ENCODE peak calls at places on chromosomes 6 and 20, in eight cellular contexts. H is posterior vena cava; B is progenitor cell of endocrine pancreas; M is germinal center; L is heart left ventricle; Y is activated naive CD8-positive, alpha-beta T cell treated with anti-CD3 and anti-CD28 coated beads, Interleukin-2, amount 50 U/mL, for 24 hours; E is T-cell; P is T-helper 1 cell. G is an unnamed sample.
A peak's percentile ranks its signal among the peaks of the same experiment; 100 is the strongest.

GRCh38 chr20:33132858-33133615 is 34.9 kb upstream of the BPIFA2 start:
- DNase-seq in H (no peak), B (no peak), M (no peak), L (no peak), Y (no peak), E (no peak), P (no peak), G (no peak)

GRCh38 chr20:57241592-57241991 is 24.8 kb downstream of the BMP7 start:
- DNase-seq in H (no peak), B (no peak), M (no peak), L (no peak), Y (no peak), E (no peak), P (no peak), G (no peak)

GRCh38 chr6:129501401-129502051 is 208.5 kb downstream of the ARHGAP18 start:
- DNase-seq in H (no peak), B (no peak), M (no peak), L (peak; percentile 71), Y (no peak), E (no peak), P (no peak), G (peak; percentile 16)

GRCh38 chr6:166381733-166382499 is 824 bp downstream of the MPC1 start:
- DNase-seq in H (peak; percentile 91), B (peak; percentile 88), M (peak; percentile 80), L (peak; percentile 84), Y (peak; percentile 82), E (peak; percentile 48), P (peak; percentile 60), G (peak; percentile 55)

GRCh38 chr6:150366118-150366778 is 2.6 kb upstream of the IYD start:
- DNase-seq in H (no peak), B (no peak), M (no peak), L (no peak), Y (no peak), E (no peak), P (no peak), G (no peak)

GRCh38 chr6:30144821-30145220 is 8.9 kb downstream of the TRIM40 start:
- DNase-seq in H (no peak), B (no peak), M (no peak), L (no peak), Y (no peak), E (no peak), P (no peak), G (no peak)

GRCh38 chr20:4645109-4645508 is 76.6 kb upstream of the PRND start:
- DNase-seq in H (no peak), B (no peak), M (no peak), L (no peak), Y (no peak), E (no peak), P (no peak), G (no peak)

GRCh38 chr20:11059659-11060058 is 385.9 kb upstream of the JAG1 start:
- DNase-seq in H (no peak), B (no peak), M (no peak), L (no peak), Y (no peak), E (no peak), P (no peak), G (no peak)

GRCh38 chr6:158938811-158939254 is 61.2 kb downstream of the RSPH3 start:
- DNase-seq in H (no peak), B (no peak), M (no peak), L (peak; percentile 68), Y (peak; percentile 20), E (no peak), P (no peak), G (no peak)

GRCh38 chr6:39897699-39898098 is 36.6 kb downstream of the MOCS1 start:
- DNase-seq in H (no peak), B (no peak), M (no peak), L (no peak), Y (no peak), E (no peak), P (no peak), G (no peak)

GRCh38 chr6:127342296-127342945 is 988 bp downstream of the ECHDC1 start:
- DNase-seq in H (no peak), B (no peak), M (peak; percentile 3), L (no peak), Y (no peak), E (no peak), P (no peak), G (no peak)

GRCh38 chr6:21189721-21190120 is 403.8 kb upstream of the SOX4 start:
- DNase-seq in H (no peak), B (no peak), M (no peak), L (no peak), Y (no peak), E (no peak), P (no peak), G (no peak)

GRCh38 chr6:49540614-49541013 is 9.9 kb upstream of the C6orf141 start:
- DNase-seq in H (no peak), B (no peak), M (no peak), L (no peak), Y (no peak), E (no peak), P (no peak), G (no peak)

GRCh38 chr6:27669798-27670301 is 196.9 kb upstream of the ZNF184 start:
- DNase-seq in H (no peak), B (no peak), M (no peak), L (no peak), Y (no peak), E (no peak), P (no peak), G (no peak)

GRCh38 chr6:55578537-55579363 is at the start of gene HMGCLL1:
- DNase-seq in H (peak; percentile 76), B (peak; percentile 44), M (peak; percentile 2), L (peak; percentile 77), Y (no peak), E (no peak), P (no peak), G (no peak)

GRCh38 chr6:148530394-148530923 is 187.8 kb downstream of the SASH1 start:
- DNase-seq in H (no peak), B (no peak), M (no peak), L (no peak), Y (no peak), E (no peak), P (no peak), G (no peak)

GRCh38 chr6:57087916-57088315 is 2.1 kb upstream of the ZNF451 start:
- DNase-seq in H (no peak), B (no peak), M (no peak), L (no peak), Y (no peak), E (no peak), P (no peak), G (no peak)

GRCh38 chr20:6524305-6524704 is 243.2 kb upstream of the BMP2 start:
- DNase-seq in H (no peak), B (no peak), M (no peak), L (no peak), Y (no peak), E (no peak), P (no peak), G (no peak)

GRCh38 chr6:10151144-10151915 is 263.5 kb downstream of the TFAP2A start:
- DNase-seq in H (no peak), B (no peak), M (no peak), L (no peak), Y (no peak), E (no peak), P (no peak), G (no peak)

GRCh38 chr20:48751871-48752270 is 75.9 kb downstream of the PREX1 start:
- DNase-seq in H (no peak), B (no peak), M (peak; percentile 75), L (no peak), Y (no peak), E (no peak), P (no peak), G (no peak)

GRCh38 chr6:3697609-3698008 is 53.9 kb downstream of the PXDC1 start:
- DNase-seq in H (no peak), B (no peak), M (no peak), L (no peak), Y (no peak), E (no peak), P (no peak), G (no peak)

GRCh38 chr6:89161326-89162046 is 15.6 kb downstream of the PM20D2 start:
- DNase-seq in H (no peak), B (no peak), M (no peak), L (no peak), Y (no peak), E (no peak), P (no peak), G (no peak)

GRCh38 chr6:108768176-108768555 is 80.1 kb upstream of the ARMC2 start:
- DNase-seq in H (no peak), B (no peak), M (no peak), L (no peak), Y (no peak), E (no peak), P (no peak), G (no peak)

GRCh38 chr20:60453847-60454246 is 495.6 kb downstream of the CDH26 start:
- DNase-seq in H (no peak), B (no peak), M (no peak), L (no peak), Y (no peak), E (no peak), P (no peak), G (no peak)

GRCh38 chr6:11876934-11877433 is 98.4 kb upstream of the ADTRP start:
- DNase-seq in H (no peak), B (no peak), M (peak; percentile 5), L (no peak), Y (no peak), E (no peak), P (no peak), G (no peak)

GRCh38 chr6:135938588-135939215 is 87.2 kb downstream of the PDE7B start:
- DNase-seq in H (no peak), B (no peak), M (no peak), L (no peak), Y (no peak), E (no peak), P (no peak), G (no peak)

GRCh38 chr6:100838011-100838410 is 43.1 kb downstream of the ASCC3 start:
- DNase-seq in H (no peak), B (no peak), M (no peak), L (no peak), Y (no peak), E (no peak), P (no peak), G (no peak)

GRCh38 chr20:41183391-41183790 is 46.0 kb downstream of the PLCG1 start:
- DNase-seq in H (peak; percentile 60), B (no peak), M (no peak), L (no peak), Y (no peak), E (no peak), P (no peak), G (no peak)

GRCh38 chr6:134049586-134049985 is 2.8 kb downstream of the SLC2A12 start:
- DNase-seq in H (no peak), B (no peak), M (no peak), L (no peak), Y (no peak), E (no peak), P (no peak), G (no peak)

GRCh38 chr20:35134472-35134871 is 12.7 kb downstream of the EDEM2 start:
- DNase-seq in H (peak; percentile 89), B (no peak), M (no peak), L (no peak), Y (no peak), E (no peak), P (no peak), G (no peak)

GRCh38 chr6:159806021-159806458 is 6.0 kb downstream of the PNLDC1 start:
- DNase-seq in H (peak; percentile 43), B (no peak), M (no peak), L (no peak), Y (no peak), E (no peak), P (no peak), G (no peak)

GRCh38 chr6:102501615-102502014 is 1108.1 kb downstream of the GRIK2 start:
- DNase-seq in H (no peak), B (no peak), M (no peak), L (no peak), Y (no peak), E (no peak), P (no peak), G (no peak)

GRCh38 chr6:53628354-53629119 is 37.0 kb downstream of the KLHL31 start:
- DNase-seq in H (no peak), B (no peak), M (no peak), L (no peak), Y (no peak), E (no peak), P (no peak), G (no peak)

GRCh38 chr6:82862543-82862942 is 203.1 kb downstream of the UBE3D start:
- DNase-seq in H (no peak), B (no peak), M (no peak), L (no peak), Y (no peak), E (no peak), P (no peak), G (no peak)